ENCODE peak calls at places on chromosomes 13 and 19, in seven cellular contexts. One of them, this sample, is unnamed.

GRCh38 chr19:43575955-43576451 is 402 bp downstream of the PINLYP start:
- DNase-seq in OCI-LY7: no peak
- DNase-seq in right lobe of liver: no peak
- DNase-seq in fibroblast of mammary gland: no peak
- DNase-seq in adipocyte: no peak
- DNase-seq in choroid plexus epithelial cell: no peak
- DNase-seq in transverse colon: no peak
- DNase-seq in this sample: no peak

GRCh38 chr19:38686530-38686888 is 39.1 kb downstream of the ACTN4 start:
- DNase-seq in adipocyte: no peak
- DNase-seq in OCI-LY7: no peak
- DNase-seq in right lobe of liver: no peak
- DNase-seq in choroid plexus epithelial cell: no peak
- DNase-seq in transverse colon: peak
- DNase-seq in fibroblast of mammary gland: no peak
- DNase-seq in this sample: no peak

GRCh38 chr13:24192811-24193162 is 32.3 kb downstream of the SPATA13 start:
- DNase-seq in OCI-LY7: no peak
- DNase-seq in transverse colon: no peak
- DNase-seq in fibroblast of mammary gland: no peak
- DNase-seq in right lobe of liver: no peak
- DNase-seq in choroid plexus epithelial cell: no peak
- DNase-seq in adipocyte: no peak
- DNase-seq in this sample: no peak

GRCh38 chr13:46341112-46341711 is 45.8 kb downstream of the RUBCNL start:
- DNase-seq in choroid plexus epithelial cell: peak
- DNase-seq in right lobe of liver: no peak
- DNase-seq in adipocyte: no peak
- DNase-seq in fibroblast of mammary gland: peak
- DNase-seq in OCI-LY7: peak
- DNase-seq in transverse colon: no peak
- DNase-seq in this sample: peak

GRCh38 chr13:51827254-51827653 is 17.7 kb downstream of the TMEM272 start:
- DNase-seq in choroid plexus epithelial cell: no peak
- DNase-seq in OCI-LY7: peak
- DNase-seq in adipocyte: no peak
- DNase-seq in fibroblast of mammary gland: no peak
- DNase-seq in right lobe of liver: no peak
- DNase-seq in transverse colon: no peak
- DNase-seq in this sample: no peak

GRCh38 chr19:13729859-13730258 is 34.5 kb upstream of the MRI1 start:
- DNase-seq in transverse colon: no peak
- DNase-seq in adipocyte: peak
- DNase-seq in OCI-LY7: no peak
- DNase-seq in choroid plexus epithelial cell: no peak
- DNase-seq in right lobe of liver: no peak
- DNase-seq in fibroblast of mammary gland: peak
- DNase-seq in this sample: no peak

GRCh38 chr13:95569966-95570365 is 17.4 kb downstream of the CLDN10 start:
- DNase-seq in choroid plexus epithelial cell: no peak
- DNase-seq in OCI-LY7: no peak
- DNase-seq in adipocyte: no peak
- DNase-seq in fibroblast of mammary gland: no peak
- DNase-seq in transverse colon: no peak
- DNase-seq in right lobe of liver: no peak
- DNase-seq in this sample: no peak

GRCh38 chr13:46297338-46297737 is 85.6 kb downstream of the LRRC63 start:
- DNase-seq in right lobe of liver: no peak
- DNase-seq in fibroblast of mammary gland: peak
- DNase-seq in adipocyte: peak
- DNase-seq in OCI-LY7: no peak
- DNase-seq in transverse colon: no peak
- DNase-seq in choroid plexus epithelial cell: peak
- DNase-seq in this sample: no peak

GRCh38 chr13:34507630-34508029 is 434.4 kb upstream of the NBEA start:
- DNase-seq in OCI-LY7: no peak
- DNase-seq in right lobe of liver: no peak
- DNase-seq in choroid plexus epithelial cell: no peak
- DNase-seq in transverse colon: no peak
- DNase-seq in fibroblast of mammary gland: no peak
- DNase-seq in adipocyte: peak
- DNase-seq in this sample: no peak

GRCh38 chr19:31338069-31338767 is 11.0 kb downstream of the TSHZ3 start:
- DNase-seq in choroid plexus epithelial cell: peak
- DNase-seq in right lobe of liver: no peak
- DNase-seq in OCI-LY7: peak
- DNase-seq in transverse colon: peak
- DNase-seq in fibroblast of mammary gland: peak
- DNase-seq in adipocyte: peak
- DNase-seq in this sample: peak

GRCh38 chr13:22482496-22483000 is 698.2 kb upstream of the SGCG start:
- DNase-seq in adipocyte: no peak
- DNase-seq in OCI-LY7: no peak
- DNase-seq in fibroblast of mammary gland: no peak
- DNase-seq in choroid plexus epithelial cell: no peak
- DNase-seq in right lobe of liver: no peak
- DNase-seq in transverse colon: no peak
- DNase-seq in this sample: no peak

GRCh38 chr13:51782026-51782710 is 21.8 kb downstream of the DHRS12 start:
- DNase-seq in transverse colon: no peak
- DNase-seq in right lobe of liver: peak
- DNase-seq in OCI-LY7: no peak
- DNase-seq in fibroblast of mammary gland: no peak
- DNase-seq in adipocyte: no peak
- DNase-seq in choroid plexus epithelial cell: no peak
- DNase-seq in this sample: no peak

GRCh38 chr13:69601661-69602060 is 506.0 kb upstream of the ATXN8OS start:
- DNase-seq in OCI-LY7: no peak
- DNase-seq in choroid plexus epithelial cell: no peak
- DNase-seq in fibroblast of mammary gland: no peak
- DNase-seq in adipocyte: no peak
- DNase-seq in transverse colon: no peak
- DNase-seq in right lobe of liver: no peak
- DNase-seq in this sample: no peak

GRCh38 chr19:43780706-43781525 is at the start of gene KCNN4:
- DNase-seq in adipocyte: peak
- DNase-seq in choroid plexus epithelial cell: peak
- DNase-seq in fibroblast of mammary gland: peak
- DNase-seq in transverse colon: peak
- DNase-seq in right lobe of liver: no peak
- DNase-seq in OCI-LY7: peak
- DNase-seq in this sample: peak

GRCh38 chr13:100490692-100491091 is 97.9 kb downstream of the GGACT start:
- DNase-seq in transverse colon: no peak
- DNase-seq in fibroblast of mammary gland: no peak
- DNase-seq in adipocyte: no peak
- DNase-seq in OCI-LY7: no peak
- DNase-seq in right lobe of liver: no peak
- DNase-seq in choroid plexus epithelial cell: peak
- DNase-seq in this sample: peak

GRCh38 chr19:49106648-49107135 is 7.5 kb upstream of the LIN7B start:
- DNase-seq in transverse colon: peak
- DNase-seq in choroid plexus epithelial cell: peak
- DNase-seq in adipocyte: peak
- DNase-seq in right lobe of liver: no peak
- DNase-seq in fibroblast of mammary gland: peak
- DNase-seq in OCI-LY7: peak
- DNase-seq in this sample: peak

GRCh38 chr13:95628488-95628887 is 16.0 kb downstream of the DZIP1 start:
- DNase-seq in right lobe of liver: no peak
- DNase-seq in OCI-LY7: no peak
- DNase-seq in adipocyte: no peak
- DNase-seq in transverse colon: no peak
- DNase-seq in choroid plexus epithelial cell: no peak
- DNase-seq in fibroblast of mammary gland: peak
- DNase-seq in this sample: no peak

GRCh38 chr13:35866801-35867200 is 264.4 kb downstream of the DCLK1 start:
- DNase-seq in choroid plexus epithelial cell: no peak
- DNase-seq in OCI-LY7: no peak
- DNase-seq in transverse colon: no peak
- DNase-seq in fibroblast of mammary gland: no peak
- DNase-seq in right lobe of liver: no peak
- DNase-seq in adipocyte: peak
- DNase-seq in this sample: no peak

GRCh38 chr19:22256856-22257255 is 29.4 kb upstream of the ZNF729 start:
- DNase-seq in adipocyte: no peak
- DNase-seq in right lobe of liver: no peak
- DNase-seq in transverse colon: no peak
- DNase-seq in fibroblast of mammary gland: no peak
- DNase-seq in choroid plexus epithelial cell: no peak
- DNase-seq in OCI-LY7: no peak
- DNase-seq in this sample: no peak

GRCh38 chr19:16496613-16496983 is 404 bp downstream of the C19orf44 start:
- DNase-seq in transverse colon: peak
- DNase-seq in adipocyte: peak
- DNase-seq in fibroblast of mammary gland: peak
- DNase-seq in right lobe of liver: no peak
- DNase-seq in OCI-LY7: peak
- DNase-seq in choroid plexus epithelial cell: peak
- DNase-seq in this sample: peak

GRCh38 chr13:46386426-46386995 is 541 bp downstream of the RUBCNL start:
- DNase-seq in fibroblast of mammary gland: peak
- DNase-seq in transverse colon: no peak
- DNase-seq in right lobe of liver: no peak
- DNase-seq in choroid plexus epithelial cell: no peak
- DNase-seq in OCI-LY7: peak
- DNase-seq in adipocyte: peak
- DNase-seq in this sample: no peak

GRCh38 chr19:49343127-49343526 is 7.9 kb downstream of the CD37 start:
- DNase-seq in adipocyte: no peak
- DNase-seq in right lobe of liver: no peak
- DNase-seq in OCI-LY7: no peak
- DNase-seq in choroid plexus epithelial cell: no peak
- DNase-seq in fibroblast of mammary gland: no peak
- DNase-seq in transverse colon: peak
- DNase-seq in this sample: no peak

GRCh38 chr19:15813916-15814315 is 1.5 kb downstream of the OR10H1 start:
- DNase-seq in choroid plexus epithelial cell: no peak
- DNase-seq in fibroblast of mammary gland: no peak
- DNase-seq in transverse colon: no peak
- DNase-seq in adipocyte: no peak
- DNase-seq in OCI-LY7: no peak
- DNase-seq in right lobe of liver: no peak
- DNase-seq in this sample: no peak

GRCh38 chr19:16180611-16181010 is 4.6 kb upstream of the FAM32A start:
- DNase-seq in choroid plexus epithelial cell: peak
- DNase-seq in fibroblast of mammary gland: peak
- DNase-seq in adipocyte: peak
- DNase-seq in transverse colon: no peak
- DNase-seq in OCI-LY7: no peak
- DNase-seq in right lobe of liver: no peak
- DNase-seq in this sample: peak

GRCh38 chr19:4911786-4912672 is 2.7 kb downstream of the UHRF1 start:
- DNase-seq in right lobe of liver: no peak
- DNase-seq in fibroblast of mammary gland: peak
- DNase-seq in transverse colon: peak
- DNase-seq in OCI-LY7: peak
- DNase-seq in adipocyte: peak
- DNase-seq in choroid plexus epithelial cell: peak
- DNase-seq in this sample: peak

GRCh38 chr13:47437411-47437810 is 540.6 kb upstream of the HTR2A start:
- DNase-seq in transverse colon: no peak
- DNase-seq in adipocyte: peak
- DNase-seq in right lobe of liver: no peak
- DNase-seq in fibroblast of mammary gland: peak
- DNase-seq in choroid plexus epithelial cell: peak
- DNase-seq in OCI-LY7: no peak
- DNase-seq in this sample: no peak

GRCh38 chr13:112885782-112886268 is 83.2 kb upstream of the MCF2L start:
- DNase-seq in adipocyte: peak
- DNase-seq in OCI-LY7: no peak
- DNase-seq in transverse colon: peak
- DNase-seq in fibroblast of mammary gland: peak
- DNase-seq in right lobe of liver: peak
- DNase-seq in choroid plexus epithelial cell: peak
- DNase-seq in this sample: peak

GRCh38 chr19:18414504-18415176 is 4.6 kb upstream of the SSBP4 start:
- DNase-seq in right lobe of liver: peak
- DNase-seq in OCI-LY7: no peak
- DNase-seq in choroid plexus epithelial cell: peak
- DNase-seq in fibroblast of mammary gland: no peak
- DNase-seq in transverse colon: no peak
- DNase-seq in adipocyte: no peak
- DNase-seq in this sample: no peak

GRCh38 chr19:47421244-47421786 is 2.0 kb upstream of the MEIS3 start:
- DNase-seq in adipocyte: no peak
- DNase-seq in OCI-LY7: no peak
- DNase-seq in right lobe of liver: no peak
- DNase-seq in transverse colon: no peak
- DNase-seq in choroid plexus epithelial cell: no peak
- DNase-seq in fibroblast of mammary gland: no peak
- DNase-seq in this sample: no peak
- H3K4me3 ChIP-seq in adipocyte: no peak
- H3K4me3 ChIP-seq in OCI-LY7: no peak
- H3K4me3 ChIP-seq in right lobe of liver: no peak
- H3K4me3 ChIP-seq in transverse colon: no peak
- H3K4me3 ChIP-seq in choroid plexus epithelial cell: no peak
- H3K4me3 ChIP-seq in fibroblast of mammary gland: no peak
- H3K4me3 ChIP-seq in this sample: no peak

GRCh38 chr19:33798701-33799111 is 2.0 kb downstream of the KCTD15 start:
- DNase-seq in fibroblast of mammary gland: no peak
- DNase-seq in transverse colon: no peak
- DNase-seq in OCI-LY7: no peak
- DNase-seq in right lobe of liver: no peak
- DNase-seq in choroid plexus epithelial cell: peak
- DNase-seq in adipocyte: peak
- DNase-seq in this sample: peak
- H3K4me3 ChIP-seq in fibroblast of mammary gland: no peak
- H3K4me3 ChIP-seq in transverse colon: peak
- H3K4me3 ChIP-seq in OCI-LY7: no peak
- H3K4me3 ChIP-seq in right lobe of liver: peak
- H3K4me3 ChIP-seq in choroid plexus epithelial cell: peak
- H3K4me3 ChIP-seq in adipocyte: no peak
- H3K4me3 ChIP-seq in this sample: peak

GRCh38 chr13:27283906-27284523 is 13.4 kb downstream of the RASL11A start:
- DNase-seq in choroid plexus epithelial cell: peak
- DNase-seq in OCI-LY7: peak
- DNase-seq in transverse colon: peak
- DNase-seq in right lobe of liver: no peak
- DNase-seq in adipocyte: peak
- DNase-seq in fibroblast of mammary gland: peak
- DNase-seq in this sample: peak
- H3K4me3 ChIP-seq in choroid plexus epithelial cell: no peak
- H3K4me3 ChIP-seq in OCI-LY7: no peak
- H3K4me3 ChIP-seq in transverse colon: no peak
- H3K4me3 ChIP-seq in right lobe of liver: no peak
- H3K4me3 ChIP-seq in adipocyte: no peak
- H3K4me3 ChIP-seq in fibroblast of mammary gland: no peak
- H3K4me3 ChIP-seq in this sample: no peak

DNA sequence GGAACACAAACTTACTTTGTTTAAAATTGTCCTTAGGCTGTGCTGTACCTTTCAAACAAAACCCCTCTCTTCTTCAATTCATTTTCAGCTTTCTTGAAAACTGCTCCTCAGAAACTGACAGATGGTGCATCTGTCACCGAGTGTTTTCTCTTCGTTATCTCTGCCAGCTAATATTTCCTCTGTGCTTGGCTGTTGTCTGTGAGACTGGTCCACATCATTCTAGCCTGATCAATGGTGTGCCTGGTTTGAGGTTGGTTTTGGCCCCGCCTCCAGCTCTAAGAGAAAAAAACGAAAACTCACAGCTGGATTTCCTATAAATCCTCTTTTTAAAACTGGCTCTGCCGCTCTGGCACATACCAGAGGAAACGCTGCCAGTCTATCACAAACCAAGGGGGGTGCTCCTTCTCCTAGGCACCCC is 79.7 kb downstream of the STARD13 start:
- DNase-seq in choroid plexus epithelial cell: peak
- DNase-seq in right lobe of liver: no peak
- DNase-seq in transverse colon: no peak
- DNase-seq in fibroblast of mammary gland: peak
- DNase-seq in adipocyte: no peak
- DNase-seq in OCI-LY7: no peak
- DNase-seq in this sample: no peak
- H3K4me3 ChIP-seq in choroid plexus epithelial cell: peak
- H3K4me3 ChIP-seq in right lobe of liver: no peak
- H3K4me3 ChIP-seq in transverse colon: no peak
- H3K4me3 ChIP-seq in fibroblast of mammary gland: no peak
- H3K4me3 ChIP-seq in adipocyte: no peak
- H3K4me3 ChIP-seq in OCI-LY7: no peak
- H3K4me3 ChIP-seq in this sample: no peak

This sample was measured in epithelial cell of esophagus.